ENCODE peak calls at places on chromosome 20, in four cellular contexts. One of them, this sample, is unnamed.

GRCh38 chr20:44861547-44862006 is 23.9 kb upstream of the YWHAB start:
- DNase-seq in OCI-LY7: no peak
- DNase-seq in fibroblast of the aortic adventitia: peak
- DNase-seq in foreskin fibroblast: peak
- DNase-seq in this sample: no peak

GRCh38 chr20:37838769-37839431 is 64.0 kb upstream of the VSTM2L start:
- DNase-seq in fibroblast of the aortic adventitia: no peak
- DNase-seq in foreskin fibroblast: no peak
- DNase-seq in OCI-LY7: no peak
- DNase-seq in this sample: no peak

GRCh38 chr20:49862607-49863200 is 50.1 kb downstream of the SLC9A8 start:
- DNase-seq in fibroblast of the aortic adventitia: no peak
- DNase-seq in foreskin fibroblast: no peak
- DNase-seq in OCI-LY7: no peak
- DNase-seq in this sample: no peak

GRCh38 chr20:50580016-50580747 is 70.0 kb downstream of the PTPN1 start:
- DNase-seq in OCI-LY7: peak
- DNase-seq in foreskin fibroblast: peak
- DNase-seq in fibroblast of the aortic adventitia: peak
- DNase-seq in this sample: peak

GRCh38 chr20:475463-476357 is 13.4 kb upstream of the TBC1D20 start:
- DNase-seq in OCI-LY7: no peak
- DNase-seq in fibroblast of the aortic adventitia: peak
- DNase-seq in foreskin fibroblast: no peak
- DNase-seq in this sample: no peak

GRCh38 chr20:31719644-31720485 is 2.8 kb downstream of the BCL2L1 start:
- DNase-seq in fibroblast of the aortic adventitia: peak
- DNase-seq in foreskin fibroblast: peak
- DNase-seq in OCI-LY7: no peak
- DNase-seq in this sample: no peak

GRCh38 chr20:9500121-9500911 is 14.1 kb upstream of the LAMP5 start:
- DNase-seq in foreskin fibroblast: peak
- DNase-seq in OCI-LY7: no peak
- DNase-seq in fibroblast of the aortic adventitia: no peak
- DNase-seq in this sample: no peak

GRCh38 chr20:8132632-8133587 is 844 bp downstream of the PLCB1 start:
- DNase-seq in OCI-LY7: peak
- DNase-seq in foreskin fibroblast: peak
- DNase-seq in fibroblast of the aortic adventitia: peak
- DNase-seq in this sample: no peak

GRCh38 chr20:60677819-60678218 is 574.2 kb upstream of the CDH4 start:
- DNase-seq in foreskin fibroblast: no peak
- DNase-seq in fibroblast of the aortic adventitia: no peak
- DNase-seq in OCI-LY7: no peak
- DNase-seq in this sample: no peak

GRCh38 chr20:25126630-25127029 is 44.7 kb upstream of the VSX1 start:
- DNase-seq in OCI-LY7: no peak
- DNase-seq in fibroblast of the aortic adventitia: no peak
- DNase-seq in foreskin fibroblast: no peak
- DNase-seq in this sample: no peak

GRCh38 chr20:55090301-55090700 is 614.9 kb downstream of the DOK5 start:
- DNase-seq in fibroblast of the aortic adventitia: no peak
- DNase-seq in foreskin fibroblast: no peak
- DNase-seq in OCI-LY7: no peak
- DNase-seq in this sample: no peak

GRCh38 chr20:9220874-9221547 is 152.1 kb downstream of the PLCB4 start:
- DNase-seq in foreskin fibroblast: peak
- DNase-seq in OCI-LY7: no peak
- DNase-seq in fibroblast of the aortic adventitia: peak
- DNase-seq in this sample: no peak

GRCh38 chr20:18632196-18632789 is 44.4 kb downstream of the DTD1 start:
- DNase-seq in fibroblast of the aortic adventitia: peak
- DNase-seq in foreskin fibroblast: peak
- DNase-seq in OCI-LY7: peak
- DNase-seq in this sample: peak

GRCh38 chr20:34544109-34544793 is 14.3 kb upstream of the MAP1LC3A start:
- DNase-seq in foreskin fibroblast: peak
- DNase-seq in fibroblast of the aortic adventitia: no peak
- DNase-seq in OCI-LY7: no peak
- DNase-seq in this sample: no peak

GRCh38 chr20:38134427-38135281 is 30.4 kb downstream of the TGM2 start:
- DNase-seq in OCI-LY7: no peak
- DNase-seq in fibroblast of the aortic adventitia: peak
- DNase-seq in foreskin fibroblast: peak
- DNase-seq in this sample: no peak

GRCh38 chr20:44773070-44773829 is 27.6 kb downstream of the KCNK15 start:
- DNase-seq in fibroblast of the aortic adventitia: no peak
- DNase-seq in foreskin fibroblast: no peak
- DNase-seq in OCI-LY7: no peak
- DNase-seq in this sample: no peak

GRCh38 chr20:6162239-6162638 is 39.4 kb upstream of the FERMT1 start:
- DNase-seq in foreskin fibroblast: peak
- DNase-seq in OCI-LY7: no peak
- DNase-seq in fibroblast of the aortic adventitia: peak
- DNase-seq in this sample: no peak

GRCh38 chr20:50635676-50636600 is 55.4 kb downstream of the RIPOR3 start:
- DNase-seq in OCI-LY7: peak
- DNase-seq in foreskin fibroblast: peak
- DNase-seq in fibroblast of the aortic adventitia: peak
- DNase-seq in this sample: peak

GRCh38 chr20:60206259-60206658 is 248.0 kb downstream of the CDH26 start:
- DNase-seq in foreskin fibroblast: peak
- DNase-seq in OCI-LY7: peak
- DNase-seq in fibroblast of the aortic adventitia: peak
- DNase-seq in this sample: peak

GRCh38 chr20:17870063-17870740 is 98.4 kb downstream of the SNX5 start:
- DNase-seq in foreskin fibroblast: peak
- DNase-seq in fibroblast of the aortic adventitia: peak
- DNase-seq in OCI-LY7: no peak
- DNase-seq in this sample: no peak

GRCh38 chr20:10513091-10513490 is 78.0 kb downstream of the SLX4IP start:
- DNase-seq in foreskin fibroblast: no peak
- DNase-seq in OCI-LY7: no peak
- DNase-seq in fibroblast of the aortic adventitia: no peak
- DNase-seq in this sample: no peak

GRCh38 chr20:17910828-17911294 is 57.7 kb downstream of the SNX5 start:
- DNase-seq in OCI-LY7: no peak
- DNase-seq in fibroblast of the aortic adventitia: peak
- DNase-seq in foreskin fibroblast: peak
- DNase-seq in this sample: no peak

GRCh38 chr20:13838664-13839063 is 53.8 kb downstream of the NDUFAF5 start:
- DNase-seq in foreskin fibroblast: no peak
- DNase-seq in OCI-LY7: no peak
- DNase-seq in fibroblast of the aortic adventitia: no peak
- DNase-seq in this sample: no peak

GRCh38 chr20:59005523-59006166 is 1.4 kb downstream of the CTSZ start:
- DNase-seq in foreskin fibroblast: no peak
- DNase-seq in OCI-LY7: peak
- DNase-seq in fibroblast of the aortic adventitia: no peak
- DNase-seq in this sample: no peak
- TF ChIP-seq CTCF in foreskin fibroblast: no peak
- TF ChIP-seq CTCF in OCI-LY7: no peak
- TF ChIP-seq CTCF in fibroblast of the aortic adventitia: no peak
- TF ChIP-seq CTCF in this sample: no peak

GRCh38 chr20:20699144-20699543 is 13.3 kb downstream of the RALGAPA2 start:
- DNase-seq in foreskin fibroblast: peak
- DNase-seq in OCI-LY7: no peak
- DNase-seq in fibroblast of the aortic adventitia: no peak
- DNase-seq in this sample: no peak

GRCh38 chr20:20694591-20694990 is 17.9 kb downstream of the RALGAPA2 start:
- DNase-seq in fibroblast of the aortic adventitia: no peak
- DNase-seq in foreskin fibroblast: no peak
- DNase-seq in OCI-LY7: no peak
- DNase-seq in this sample: no peak

GRCh38 chr20:20697325-20697845 is 15.1 kb downstream of the RALGAPA2 start:
- DNase-seq in OCI-LY7: no peak
- DNase-seq in foreskin fibroblast: no peak
- DNase-seq in fibroblast of the aortic adventitia: no peak
- DNase-seq in this sample: no peak

GRCh38 chr20:20692587-20692986 is 19.9 kb downstream of the RALGAPA2 start:
- DNase-seq in foreskin fibroblast: no peak
- DNase-seq in fibroblast of the aortic adventitia: no peak
- DNase-seq in OCI-LY7: no peak
- DNase-seq in this sample: no peak

DNA sequence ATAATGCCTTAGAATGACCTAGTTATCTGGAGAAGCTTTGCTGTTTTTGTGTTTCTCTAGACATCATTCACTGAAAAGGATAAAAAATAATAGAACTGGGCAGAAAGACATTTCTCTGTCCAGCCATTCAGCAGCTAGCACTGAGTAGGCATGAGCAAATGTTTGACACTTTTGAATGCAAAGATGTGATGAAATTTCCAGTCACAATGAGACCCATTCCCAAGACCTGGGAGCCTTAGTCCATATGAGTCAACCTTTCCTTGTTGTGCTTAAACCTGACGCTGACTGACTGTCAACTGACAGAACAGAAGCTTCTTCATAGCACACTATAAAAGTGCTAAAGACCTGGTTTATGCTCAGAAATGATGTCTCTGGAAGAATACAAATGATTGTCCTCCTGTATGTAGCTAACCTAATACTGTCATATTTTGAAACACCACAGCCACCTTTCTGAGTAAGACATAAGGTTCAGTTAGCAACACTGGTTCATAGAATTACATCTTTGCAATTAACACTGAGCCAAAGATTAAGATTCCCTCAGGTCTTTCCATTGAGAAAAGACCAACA is 17.1 kb downstream of the RALGAPA2 start:
- DNase-seq in foreskin fibroblast: no peak
- DNase-seq in OCI-LY7: no peak
- DNase-seq in fibroblast of the aortic adventitia: no peak
- DNase-seq in this sample: no peak
- TF ChIP-seq CTCF in foreskin fibroblast: no peak
- TF ChIP-seq CTCF in OCI-LY7: no peak
- TF ChIP-seq CTCF in fibroblast of the aortic adventitia: no peak
- TF ChIP-seq CTCF in this sample: no peak

GRCh38 chr20:47524385-47524784 is 22.7 kb downstream of the NCOA3 start:
- DNase-seq in fibroblast of the aortic adventitia: no peak
- DNase-seq in OCI-LY7: no peak
- DNase-seq in foreskin fibroblast: no peak
- DNase-seq in this sample: no peak

GRCh38 chr20:47515843-47516242 is 14.2 kb downstream of the NCOA3 start:
- DNase-seq in fibroblast of the aortic adventitia: no peak
- DNase-seq in OCI-LY7: no peak
- DNase-seq in foreskin fibroblast: no peak
- DNase-seq in this sample: no peak

GRCh38 chr20:47527004-47527800 is 25.5 kb downstream of the NCOA3 start:
- DNase-seq in fibroblast of the aortic adventitia: no peak
- DNase-seq in foreskin fibroblast: no peak
- DNase-seq in OCI-LY7: no peak
- DNase-seq in this sample: no peak

DNA sequence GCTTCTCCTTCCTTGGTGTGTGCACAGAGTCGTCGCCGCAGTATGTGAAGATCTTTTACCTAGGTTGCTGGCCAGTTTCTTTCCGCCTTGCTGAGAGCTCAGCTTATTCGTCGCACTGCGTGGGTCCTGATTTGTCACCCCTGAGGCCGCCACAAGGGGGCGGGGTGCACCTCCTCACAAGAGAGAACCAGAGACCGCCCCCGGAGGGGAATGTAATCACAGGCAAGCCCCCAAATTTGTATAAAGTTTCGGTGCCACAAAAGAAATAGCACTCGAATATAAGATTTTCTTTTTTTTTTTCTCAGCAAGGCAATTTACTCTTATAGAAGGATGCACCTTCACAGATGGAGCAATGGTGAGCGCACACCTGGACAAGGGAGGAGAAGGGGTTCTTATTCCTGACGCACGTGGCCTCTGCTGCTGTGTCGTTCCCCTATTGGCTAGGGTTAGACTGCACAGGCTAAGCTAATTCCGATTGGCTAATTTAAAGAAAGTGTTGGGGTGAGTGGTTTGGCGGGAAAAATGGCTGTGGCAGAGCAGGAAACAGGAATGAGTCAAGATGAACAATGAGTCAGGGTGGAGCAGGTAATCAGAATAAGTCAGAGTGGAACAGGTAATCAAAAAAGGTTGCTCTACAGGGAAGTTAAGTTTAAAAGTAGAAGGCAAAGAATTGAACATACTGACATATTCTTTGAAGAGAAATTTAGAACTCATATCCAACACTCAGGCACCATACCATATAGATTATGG is 19.5 kb downstream of the NCOA3 start:
- DNase-seq in OCI-LY7: no peak
- DNase-seq in fibroblast of the aortic adventitia: no peak
- DNase-seq in foreskin fibroblast: no peak
- DNase-seq in this sample: no peak
- TF ChIP-seq CTCF in OCI-LY7: peak
- TF ChIP-seq CTCF in fibroblast of the aortic adventitia: no peak
- TF ChIP-seq CTCF in foreskin fibroblast: no peak
- TF ChIP-seq CTCF in this sample: no peak

GRCh38 chr20:3783068-3783489 is 1.8 kb upstream of the SPEF1 start:
- DNase-seq in foreskin fibroblast: no peak
- DNase-seq in fibroblast of the aortic adventitia: no peak
- DNase-seq in OCI-LY7: no peak
- DNase-seq in this sample: no peak

GRCh38 chr20:3783516-3784225 is 2.4 kb upstream of the SPEF1 start:
- DNase-seq in fibroblast of the aortic adventitia: no peak
- DNase-seq in foreskin fibroblast: no peak
- DNase-seq in OCI-LY7: no peak
- DNase-seq in this sample: no peak

GRCh38 chr20:3778976-3779375 is 2.3 kb downstream of the SPEF1 start:
- DNase-seq in fibroblast of the aortic adventitia: no peak
- DNase-seq in OCI-LY7: no peak
- DNase-seq in foreskin fibroblast: no peak
- DNase-seq in this sample: no peak

GRCh38 chr20:3782597-3782996 is 1.3 kb upstream of the SPEF1 start:
- DNase-seq in foreskin fibroblast: no peak
- DNase-seq in OCI-LY7: no peak
- DNase-seq in fibroblast of the aortic adventitia: no peak
- DNase-seq in this sample: no peak

GRCh38 chr20:3781153-3781910 is at the start of gene SPEF1:
- DNase-seq in OCI-LY7: peak
- DNase-seq in foreskin fibroblast: peak
- DNase-seq in fibroblast of the aortic adventitia: peak
- DNase-seq in this sample: peak
- TF ChIP-seq CTCF in OCI-LY7: peak
- TF ChIP-seq CTCF in foreskin fibroblast: peak
- TF ChIP-seq CTCF in fibroblast of the aortic adventitia: peak
- TF ChIP-seq CTCF in this sample: no peak

GRCh38 chr20:57061058-57061900 is 205.2 kb downstream of the BMP7 start:
- DNase-seq in OCI-LY7: peak
- DNase-seq in fibroblast of the aortic adventitia: no peak
- DNase-seq in foreskin fibroblast: peak
- DNase-seq in this sample: no peak
- TF ChIP-seq CTCF in OCI-LY7: peak
- TF ChIP-seq CTCF in fibroblast of the aortic adventitia: no peak
- TF ChIP-seq CTCF in foreskin fibroblast: peak
- TF ChIP-seq CTCF in this sample: no peak

GRCh38 chr20:2537101-2537500 is 728 bp downstream of the TMC2 start:
- DNase-seq in fibroblast of the aortic adventitia: no peak
- DNase-seq in foreskin fibroblast: no peak
- DNase-seq in OCI-LY7: no peak
- DNase-seq in this sample: no peak

GRCh38 chr20:2536562-2536986 is at the start of gene TMC2:
- DNase-seq in OCI-LY7: no peak
- DNase-seq in foreskin fibroblast: no peak
- DNase-seq in fibroblast of the aortic adventitia: no peak
- DNase-seq in this sample: no peak

GRCh38 chr20:2528671-2529070 is 7.7 kb upstream of the TMC2 start:
- DNase-seq in fibroblast of the aortic adventitia: no peak
- DNase-seq in OCI-LY7: no peak
- DNase-seq in foreskin fibroblast: no peak
- DNase-seq in this sample: no peak

GRCh38 chr20:2535711-2536561 is 437 bp upstream of the TMC2 start:
- DNase-seq in foreskin fibroblast: no peak
- DNase-seq in OCI-LY7: no peak
- DNase-seq in fibroblast of the aortic adventitia: no peak
- DNase-seq in this sample: no peak

GRCh38 chr20:2533118-2533517 is 3.3 kb upstream of the TMC2 start:
- DNase-seq in fibroblast of the aortic adventitia: no peak
- DNase-seq in OCI-LY7: no peak
- DNase-seq in foreskin fibroblast: no peak
- DNase-seq in this sample: no peak
- TF ChIP-seq CTCF in fibroblast of the aortic adventitia: no peak
- TF ChIP-seq CTCF in OCI-LY7: no peak
- TF ChIP-seq CTCF in foreskin fibroblast: no peak
- TF ChIP-seq CTCF in this sample: no peak